ENCODE peak calls at places on chromosome 5, in six cellular contexts. F is mesenchymal stem cell, U is neuronal stem cell, Q is H1, J is H9, S is mesendoderm. X is an unnamed sample.

GRCh38 chr5:127311349-127311748 is 20.8 kb downstream of the MEGF10 start:
- DNase-seq in F (no peak), U (no peak), Q (no peak), J (no peak), S (no peak), X (no peak)

GRCh38 chr5:50738864-50739263 is 72.4 kb downstream of the PARP8 start:
- DNase-seq in F (no peak), U (no peak), Q (no peak), J (no peak), S (peak; percentile 92), X (no peak)

GRCh38 chr5:16570121-16570815 is 46.5 kb downstream of the RETREG1 start:
- DNase-seq in F (no peak), U (no peak), Q (no peak), J (no peak), S (no peak), X (peak; percentile 31)

GRCh38 chr5:8857051-8857450 is 688.8 kb downstream of the SEMA5A start:
- DNase-seq in F (no peak), U (no peak), Q (no peak), J (no peak), S (no peak), X (peak; percentile 16)

GRCh38 chr5:82312373-82312856 is 34.3 kb upstream of the RPS23 start:
- DNase-seq in F (peak; percentile 83), U (peak; percentile 71), Q (peak; percentile 82), J (peak; percentile 66), S (peak; percentile 86), X (peak; percentile 83)

GRCh38 chr5:17898766-17899165 is 264.5 kb downstream of the TAF11L14 start:
- DNase-seq in F (no peak), U (no peak), Q (no peak), J (no peak), S (no peak), X (no peak)

GRCh38 chr5:52846443-52846842 is 58.7 kb downstream of the ITGA1 start:
- DNase-seq in F (peak; percentile 63), U (no peak), Q (no peak), J (no peak), S (no peak), X (peak; percentile 80)

GRCh38 chr5:378301-378891 is 56.9 kb downstream of the AHRR start:
- DNase-seq in F (peak; percentile 73), U (no peak), Q (peak; percentile 30), J (peak; percentile 18), S (no peak), X (peak; percentile 88)

GRCh38 chr5:132824426-132824825 is 6.0 kb downstream of the SHROOM1 start:
- DNase-seq in F (no peak), U (no peak), Q (no peak), J (no peak), S (no peak), X (no peak)

GRCh38 chr5:14925326-14925725 is 53.7 kb upstream of the ANKH start:
- DNase-seq in F (peak; percentile 3), U (no peak), Q (no peak), J (no peak), S (no peak), X (peak; percentile 60)

GRCh38 chr5:125409496-125410351 is 663.3 kb upstream of the ZNF608 start:
- DNase-seq in F (peak; percentile 44), U (peak; percentile 81), Q (no peak), J (no peak), S (peak; percentile 10), X (peak; percentile 7)

GRCh38 chr5:168315416-168315990 is 24.1 kb downstream of the WWC1 start:
- DNase-seq in F (no peak), U (no peak), Q (no peak), J (no peak), S (no peak), X (no peak)

GRCh38 chr5:168315991-168316578 is 24.6 kb downstream of the WWC1 start:
- DNase-seq in F (no peak), U (no peak), Q (no peak), J (no peak), S (no peak), X (no peak)

GRCh38 chr5:168317096-168317520 is 25.7 kb downstream of the WWC1 start:
- DNase-seq in F (no peak), U (no peak), Q (no peak), J (no peak), S (peak; percentile 64), X (no peak)

GRCh38 chr5:168318237-168318636 is 26.8 kb downstream of the WWC1 start:
- DNase-seq in F (no peak), U (no peak), Q (no peak), J (no peak), S (no peak), X (no peak)

DNA sequence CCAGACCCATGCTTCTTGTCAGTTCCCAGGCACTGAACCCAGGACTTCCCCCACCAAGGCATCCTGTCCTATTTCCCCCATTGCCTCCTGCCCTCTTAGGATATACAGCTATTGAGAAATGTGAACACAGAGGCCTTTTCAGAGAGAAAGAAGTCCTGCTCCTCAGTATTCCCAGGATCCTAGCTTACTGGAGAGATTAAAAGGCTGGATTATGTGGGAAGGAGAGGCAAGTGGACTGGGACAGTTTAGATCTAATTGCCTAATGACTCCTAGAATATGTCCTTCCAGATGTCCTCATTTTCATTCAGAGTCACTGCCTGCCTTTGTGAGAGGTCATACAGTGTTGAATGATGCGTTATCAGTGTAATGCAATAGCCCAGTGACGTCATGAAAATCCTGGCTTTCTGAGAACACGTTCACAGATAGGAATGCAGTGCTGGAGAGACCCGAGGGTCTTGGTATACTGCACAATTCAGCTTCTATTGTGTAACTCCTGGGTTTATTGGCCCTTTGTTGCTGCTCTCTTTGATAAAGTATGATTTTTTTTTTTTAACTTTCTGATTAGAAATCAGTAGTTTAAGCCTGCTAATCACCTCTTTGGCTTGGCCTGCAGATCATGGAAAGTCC is 26.2 kb downstream of the WWC1 start:
- DNase-seq in F (peak; percentile 91), U (no peak), Q (no peak), J (no peak), S (peak; percentile 62), X (peak; percentile 100)
- H4K8ac ChIP-seq in F (peak overlapping the region; percentile 62), U (no peak overlapping the region), Q (no peak overlapping the region), J (no peak overlapping the region), S (no peak overlapping the region), X (peak overlapping the region; percentile 82)

DNA sequence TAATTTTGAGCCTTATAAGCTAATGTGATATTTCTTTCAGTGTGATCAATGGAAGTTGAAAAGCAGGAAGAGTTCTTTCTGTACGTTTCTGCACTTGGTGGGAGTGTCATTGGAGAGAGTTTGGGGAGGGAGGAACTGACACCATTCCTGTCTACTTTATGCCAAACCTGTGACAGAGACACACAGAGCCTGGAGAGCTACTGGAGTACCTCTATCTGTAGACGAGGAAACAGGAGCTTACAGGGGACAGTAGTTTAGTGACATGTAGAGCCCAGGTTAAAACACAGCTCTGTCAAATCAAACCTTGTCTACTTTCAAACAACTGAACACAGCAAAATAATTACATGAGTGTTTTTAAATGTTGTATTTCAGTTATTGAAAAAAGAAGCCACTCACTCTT is 103.6 kb downstream of the PDE4D start:
- DNase-seq in F (no peak), U (no peak), Q (no peak), J (no peak), S (no peak), X (no peak)
- H4K8ac ChIP-seq in F (no peak overlapping the region), U (no peak overlapping the region), Q (no peak overlapping the region), J (no peak overlapping the region), S (no peak overlapping the region), X (no peak overlapping the region)

DNA sequence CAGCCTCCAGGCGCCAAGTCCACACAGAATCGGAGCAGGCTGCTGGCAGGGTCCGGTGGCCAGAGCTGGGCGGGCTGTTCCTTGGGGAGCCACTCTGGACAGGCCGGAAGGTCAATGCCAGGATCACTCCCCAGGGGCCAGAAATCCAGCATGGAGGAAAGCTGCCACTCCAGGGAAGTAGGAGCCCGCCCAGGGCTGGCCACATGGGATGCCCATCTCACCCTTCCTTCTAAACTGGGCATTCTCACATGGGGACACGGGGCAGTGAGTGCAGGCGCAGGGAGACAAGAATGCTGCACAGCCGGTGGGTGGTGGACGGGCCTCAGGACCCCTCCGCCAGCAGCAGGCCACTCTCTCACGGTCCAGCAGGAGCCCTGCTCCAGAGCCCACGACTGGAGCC is 58.2 kb downstream of the ADAMTS2 start:
- DNase-seq in F (no peak), U (no peak), Q (no peak), J (no peak), S (no peak), X (no peak)
- H4K8ac ChIP-seq in F (no peak overlapping the region), U (no peak overlapping the region), Q (no peak overlapping the region), J (no peak overlapping the region), S (no peak overlapping the region), X (no peak overlapping the region)

DNA sequence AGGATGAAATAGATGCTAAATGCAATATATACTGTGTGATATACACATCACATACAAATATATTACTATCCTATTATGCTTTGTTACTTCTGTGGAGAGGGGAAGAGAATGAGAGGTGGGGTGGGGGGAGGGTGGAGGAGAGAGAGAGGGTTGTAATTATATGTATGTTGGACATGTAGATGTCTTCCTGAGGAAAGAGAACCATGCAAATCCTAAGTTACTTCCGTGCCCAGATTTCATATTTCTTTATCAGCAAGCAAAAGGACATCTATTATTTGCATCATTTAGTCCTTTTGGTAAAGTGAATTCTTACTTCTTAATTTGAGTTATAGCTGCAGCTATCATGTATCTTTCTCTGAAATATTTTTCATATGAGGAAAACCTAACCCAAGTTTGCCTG is 187.5 kb downstream of the ADGRV1 start:
- DNase-seq in F (no peak), U (no peak), Q (no peak), J (no peak), S (no peak), X (no peak)
- H4K8ac ChIP-seq in F (no peak overlapping the region), U (no peak overlapping the region), Q (no peak overlapping the region), J (no peak overlapping the region), S (no peak overlapping the region), X (no peak overlapping the region)

GRCh38 chr5:123091258-123091987 is 2.4 kb downstream of the PRDM6 start:
- DNase-seq in F (peak; percentile 57), U (no peak), Q (no peak), J (no peak), S (peak; percentile 21), X (peak; percentile 15)

GRCh38 chr5:123088031-123088805 is 823 bp upstream of the PRDM6 start:
- DNase-seq in F (peak; percentile 45), U (no peak), Q (peak; percentile 75), J (peak; percentile 57), S (peak; percentile 51), X (no peak)

GRCh38 chr5:123090641-123091257 is 1.7 kb downstream of the PRDM6 start:
- DNase-seq in F (no peak), U (no peak), Q (peak; percentile 73), J (peak; percentile 53), S (peak; percentile 47), X (no peak)

GRCh38 chr5:123089572-123089970 is 530 bp downstream of the PRDM6 start:
- DNase-seq in F (peak; percentile 44), U (no peak), Q (peak; percentile 83), J (peak; percentile 74), S (peak; percentile 71), X (peak; percentile 52)

DNA sequence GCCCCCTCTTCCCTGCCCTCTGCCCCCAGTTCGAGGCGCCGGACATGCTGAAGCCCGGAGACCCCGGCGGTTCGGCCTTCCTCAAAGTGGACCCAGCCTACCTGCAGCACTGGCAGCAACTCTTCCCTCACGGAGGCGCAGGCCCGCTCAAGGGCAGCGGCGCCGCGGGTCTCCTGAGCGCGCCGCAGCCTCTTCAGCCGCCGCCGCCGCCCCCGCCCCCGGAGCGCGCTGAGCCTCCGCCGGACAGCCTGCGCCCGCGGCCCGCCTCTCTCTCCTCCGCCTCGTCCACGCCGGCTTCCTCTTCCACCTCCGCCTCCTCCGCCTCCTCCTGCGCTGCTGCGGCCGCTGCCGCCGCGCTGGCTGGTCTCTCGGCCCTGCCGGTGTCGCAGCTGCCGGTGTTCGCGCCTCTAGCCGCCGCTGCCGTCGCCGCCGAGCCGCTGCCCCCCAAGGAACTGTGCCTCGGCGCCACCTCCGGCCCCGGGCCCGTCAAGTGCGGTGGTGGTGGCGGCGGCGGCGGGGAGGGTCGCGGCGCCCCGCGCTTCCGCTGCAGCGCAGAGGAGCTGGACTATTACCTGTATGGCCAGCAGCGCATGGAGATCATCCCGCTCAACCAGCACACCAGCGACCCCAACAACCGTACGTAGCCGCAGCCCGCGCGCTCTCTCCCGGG is 1.1 kb downstream of the PRDM6 start:
- DNase-seq in F (peak; percentile 19), U (no peak), Q (peak; percentile 81), J (peak; percentile 69), S (peak; percentile 61), X (peak; percentile 27)
- H4K8ac ChIP-seq in F (no peak overlapping the region), U (no peak overlapping the region), Q (peak overlapping the region; percentile 39), J (no peak overlapping the region), S (no peak overlapping the region), X (no peak overlapping the region)